ENCODE peak calls at places on chromosomes 11 and 22, in ten cellular contexts. C is transverse colon, O is heart left ventricle, B is HCT116, E is K562, P is suprapubic skin, M is GM12891, F is tibial nerve, S is GM12892, N is esophagus muscularis mucosa. L is an unnamed sample.

GRCh38 chr11:41954034-41954433 is 494.6 kb upstream of the LRRC4C start:
- DNase-seq in C (no peak), O (no peak), B (no peak), E (no peak), P (no peak), M (no peak), F (no peak), S (no peak), N (no peak), L (no peak)

GRCh38 chr22:48805516-48805915 is 1022.2 kb downstream of the BRD1 start:
- DNase-seq in C (no peak), O (no peak), B (no peak), E (no peak), P (no peak), M (no peak), F (no peak), S (no peak), N (no peak), L (no peak)

GRCh38 chr22:20021196-20022181 is 579 bp downstream of the TANGO2 start:
- DNase-seq in C (peak; percentile 42), O (peak; percentile 89), B (no peak), E (peak; percentile 91), P (no peak), M (no peak), F (peak; percentile 50), S (no peak), N (no peak), L (no peak)

GRCh38 chr11:71565263-71565662 is at the start of gene KRTAP5-10:
- DNase-seq in C (no peak), O (no peak), B (no peak), E (no peak), P (no peak), M (no peak), F (no peak), S (no peak), N (no peak), L (no peak)

GRCh38 chr11:126192386-126192785 is 19.1 kb downstream of the RPUSD4 start:
- DNase-seq in C (no peak), O (no peak), B (no peak), E (no peak), P (no peak), M (no peak), F (no peak), S (no peak), N (no peak), L (no peak)

GRCh38 chr11:20368441-20368840 is 4.9 kb downstream of the HTATIP2 start:
- DNase-seq in C (no peak), O (no peak), B (no peak), E (no peak), P (no peak), M (no peak), F (no peak), S (no peak), N (no peak), L (no peak)

GRCh38 chr11:126345283-126345682 is 10.2 kb upstream of the ST3GAL4 start:
- DNase-seq in C (no peak), O (peak; percentile 24), B (no peak), E (no peak), P (no peak), M (no peak), F (no peak), S (no peak), N (no peak), L (no peak)

GRCh38 chr11:94671553-94672366 is 96.4 kb upstream of the AMOTL1 start:
- DNase-seq in C (no peak), O (no peak), B (no peak), E (no peak), P (no peak), M (no peak), F (no peak), S (no peak), N (no peak), L (no peak)

GRCh38 chr11:84140386-84141169 is 854.4 kb upstream of the CCDC90B start:
- DNase-seq in C (no peak), O (no peak), B (no peak), E (no peak), P (no peak), M (no peak), F (no peak), S (no peak), N (no peak), L (no peak)

GRCh38 chr11:45899448-45900174 is 7.5 kb downstream of the FREY1 start:
- DNase-seq in C (peak; percentile 75), O (peak; percentile 87), B (no peak), E (peak; percentile 93), P (peak; percentile 92), M (peak; percentile 90), F (peak; percentile 78), S (peak; percentile 74), N (no peak), L (peak; percentile 99)

GRCh38 chr11:70627219-70627618 is 228.9 kb downstream of the CTTN start:
- DNase-seq in C (peak; percentile 65), O (no peak), B (no peak), E (no peak), P (no peak), M (no peak), F (no peak), S (no peak), N (no peak), L (no peak)

GRCh38 chr11:114197799-114198500 is 98.2 kb upstream of the NNMT start:
- DNase-seq in C (peak; percentile 63), O (peak; percentile 92), B (no peak), E (no peak), P (no peak), M (no peak), F (no peak), S (no peak), N (no peak), L (no peak)
- TF ChIP-seq POLR2A in C (peak; percentile 28), O (no peak), B (no peak), E (no peak), P (no peak), M (no peak), F (no peak), S (no peak), N (no peak), L (no peak)

GRCh38 chr11:134663506-134664313 is 251.7 kb upstream of the B3GAT1 start:
- DNase-seq in C (no peak), O (no peak), B (no peak), E (no peak), P (peak; percentile 45), M (no peak), F (no peak), S (no peak), N (peak; percentile 72), L (no peak)
- TF ChIP-seq POLR2A in C (no peak), O (no peak), B (no peak), E (no peak), P (no peak), M (no peak), F (no peak), S (no peak), N (no peak), L (no peak)

DNA sequence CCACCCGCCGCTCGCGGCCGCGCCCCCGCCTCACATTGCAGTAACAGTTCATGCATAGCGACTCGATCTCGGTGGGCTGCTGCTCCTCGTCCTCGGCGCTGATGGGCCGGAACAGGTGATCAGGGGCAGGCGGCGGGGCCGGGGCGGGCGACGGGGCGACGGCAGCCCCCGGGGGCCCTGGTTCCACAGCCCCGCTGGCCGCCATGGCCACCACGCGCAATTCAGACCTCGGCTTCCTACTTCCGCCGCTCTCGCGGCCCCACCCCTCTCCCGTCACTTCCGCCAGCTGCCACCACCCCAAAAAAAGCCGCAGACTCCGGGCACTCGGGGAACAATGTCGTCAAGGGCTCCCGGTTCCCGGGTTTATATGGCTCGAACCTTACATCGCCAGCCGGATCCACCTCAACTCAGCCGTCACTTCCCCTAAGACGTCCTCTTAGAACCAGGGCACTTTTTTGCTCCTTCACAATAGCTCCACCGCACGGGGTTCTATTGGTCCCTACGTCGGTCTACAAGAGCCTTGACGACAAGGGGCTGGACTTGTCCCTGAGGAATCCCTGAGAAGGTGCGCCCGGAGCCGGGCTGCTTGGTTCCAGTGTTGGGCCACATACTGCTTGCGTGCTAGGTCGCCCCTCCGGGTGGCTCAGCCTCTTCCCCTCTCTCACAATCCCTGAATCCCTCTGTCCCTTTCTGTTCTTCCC is at the start of gene ZPR1:
- DNase-seq in C (peak; percentile 91), O (peak; percentile 88), B (peak; percentile 56), E (peak; percentile 93), P (peak; percentile 92), M (peak; percentile 92), F (peak; percentile 73), S (peak; percentile 92), N (peak; percentile 95), L (peak; percentile 72)
- TF ChIP-seq POLR2A in C (peak; percentile 81), O (no peak), B (no peak), E (peak; percentile 83), P (no peak), M (peak; percentile 86), F (no peak), S (peak; percentile 93), N (peak; percentile 45), L (peak; percentile 60)

GRCh38 chr22:32643246-32643645 is 158.3 kb upstream of the TIMP3 start:
- DNase-seq in C (no peak), O (no peak), B (no peak), E (no peak), P (no peak), M (no peak), F (no peak), S (no peak), N (no peak), L (no peak)

GRCh38 chr22:32646476-32646875 is 155.0 kb upstream of the TIMP3 start:
- DNase-seq in C (no peak), O (no peak), B (no peak), E (no peak), P (no peak), M (no peak), F (no peak), S (no peak), N (no peak), L (no peak)

GRCh38 chr22:32648486-32648885 is 153.0 kb upstream of the TIMP3 start:
- DNase-seq in C (no peak), O (no peak), B (no peak), E (no peak), P (no peak), M (no peak), F (no peak), S (no peak), N (no peak), L (no peak)

GRCh38 chr22:32649515-32650200 is 151.8 kb upstream of the TIMP3 start:
- DNase-seq in C (peak; percentile 31), O (peak; percentile 50), B (no peak), E (peak; percentile 11), P (peak; percentile 84), M (no peak), F (no peak), S (no peak), N (no peak), L (no peak)

DNA sequence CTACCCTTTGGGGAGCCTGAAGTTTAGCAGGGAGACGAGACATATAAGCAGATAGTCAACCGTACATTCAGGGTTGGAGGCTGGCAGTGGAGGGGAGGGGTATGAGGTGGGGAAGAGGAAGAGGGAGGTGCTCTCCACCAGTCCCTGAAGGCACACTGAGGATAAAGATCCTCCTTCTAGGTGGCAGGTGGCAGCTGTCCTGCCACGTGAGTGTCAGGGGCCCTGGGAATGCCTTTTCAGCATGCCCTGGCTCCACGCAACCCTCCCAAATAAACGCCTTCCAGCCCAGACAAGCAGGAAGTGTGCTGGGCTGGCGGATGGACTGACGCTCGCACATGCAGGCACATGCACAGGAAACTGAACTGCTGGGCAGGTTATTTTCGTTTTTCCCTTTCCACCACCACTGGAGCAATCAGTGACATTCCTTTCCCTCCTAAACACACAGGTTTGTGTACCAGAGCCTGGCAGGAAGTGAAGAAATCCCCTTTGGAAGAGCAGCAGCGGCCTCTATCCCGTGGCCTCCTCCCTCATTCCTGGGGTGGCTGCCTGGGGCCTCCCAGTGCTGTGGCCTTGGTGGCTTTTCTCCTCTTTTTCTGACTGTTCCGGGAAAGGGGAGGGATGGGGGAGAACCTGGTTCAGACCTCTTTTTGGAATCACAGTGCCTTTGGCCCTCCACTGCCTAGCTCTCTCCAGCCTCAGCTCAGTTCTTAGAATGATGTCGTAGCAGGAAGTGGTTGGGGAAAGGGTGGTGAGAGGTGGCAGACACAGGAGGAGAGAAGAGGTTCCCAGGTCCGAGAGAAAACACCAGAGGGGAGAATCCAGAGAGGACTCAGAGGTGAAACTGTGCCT is 157.0 kb upstream of the TIMP3 start:
- DNase-seq in C (peak; percentile 50), O (peak; percentile 77), B (no peak), E (no peak), P (peak; percentile 84), M (no peak), F (no peak), S (no peak), N (no peak), L (no peak)
- TF ChIP-seq POLR2A in C (no peak), O (no peak), B (no peak), E (no peak), P (no peak), M (no peak), F (no peak), S (no peak), N (no peak), L (no peak)

L was measured in H54.